ENCODE peak calls at places on chromosomes 6 and 20, in ten cellular contexts. L is tibial nerve; S is transverse colon; V is upper lobe of right lung; N is H7; I is CD8-positive, alpha-beta T cell; O is brain microvascular endothelial cell; U is testis; T is psoas muscle; J is heart right ventricle. G is an unnamed sample.

GRCh38 chr6:54301770-54302169 is 6.5 kb upstream of the TINAG start:
- DNase-seq in L (no peak), S (no peak), V (no peak), N (no peak), I (no peak), O (no peak), U (no peak), T (no peak), J (no peak), G (no peak)

GRCh38 chr20:59932616-59933295 is 681 bp downstream of the SYCP2 start:
- DNase-seq in L (no peak), S (no peak), V (peak), N (peak), I (no peak), O (no peak), U (no peak), T (peak), J (peak), G (no peak)

GRCh38 chr6:131015630-131016263 is 47.3 kb downstream of the EPB41L2 start:
- DNase-seq in L (peak), S (no peak), V (no peak), N (no peak), I (no peak), O (peak), U (peak), T (no peak), J (no peak), G (no peak)

GRCh38 chr6:110357696-110358535 is at the start of gene METTL24:
- DNase-seq in L (no peak), S (no peak), V (no peak), N (peak), I (peak), O (no peak), U (peak), T (peak), J (peak), G (no peak)

GRCh38 chr20:51460163-51460562 is 82.4 kb downstream of the NFATC2 start:
- DNase-seq in L (no peak), S (no peak), V (no peak), N (no peak), I (no peak), O (no peak), U (no peak), T (no peak), J (no peak), G (no peak)

GRCh38 chr6:120966321-120966720 is 368.0 kb downstream of the TBC1D32 start:
- DNase-seq in L (no peak), S (no peak), V (no peak), N (no peak), I (no peak), O (no peak), U (no peak), T (no peak), J (no peak), G (no peak)

GRCh38 chr6:27188206-27188884 is 59.2 kb upstream of the PRSS16 start:
- DNase-seq in L (peak), S (peak), V (peak), N (peak), I (peak), O (peak), U (peak), T (peak), J (peak), G (no peak)

GRCh38 chr6:132227937-132228336 is 173.3 kb downstream of the MOXD1 start:
- DNase-seq in L (no peak), S (no peak), V (no peak), N (no peak), I (no peak), O (peak), U (no peak), T (no peak), J (no peak), G (peak)

GRCh38 chr6:10736721-10737120 is 10.9 kb upstream of the TMEM14B start:
- DNase-seq in L (no peak), S (no peak), V (no peak), N (no peak), I (no peak), O (no peak), U (no peak), T (no peak), J (no peak), G (no peak)

GRCh38 chr20:9686866-9687265 is 152.0 kb downstream of the PAK5 start:
- DNase-seq in L (no peak), S (no peak), V (no peak), N (no peak), I (no peak), O (no peak), U (no peak), T (no peak), J (no peak), G (no peak)

GRCh38 chr20:3716195-3716834 is 3.9 kb upstream of the SIGLEC1 start:
- DNase-seq in L (no peak), S (no peak), V (peak), N (peak), I (peak), O (peak), U (peak), T (no peak), J (peak), G (no peak)

GRCh38 chr6:147297663-147298313 is 93.6 kb downstream of the STXBP5 start:
- DNase-seq in L (no peak), S (no peak), V (no peak), N (no peak), I (no peak), O (no peak), U (no peak), T (no peak), J (no peak), G (no peak)

GRCh38 chr6:161829186-161829794 is 555.4 kb upstream of the AGPAT4 start:
- DNase-seq in L (no peak), S (no peak), V (no peak), N (peak), I (no peak), O (no peak), U (no peak), T (no peak), J (no peak), G (no peak)

GRCh38 chr6:14664616-14665315 is 547.2 kb downstream of the CD83 start:
- DNase-seq in L (no peak), S (no peak), V (no peak), N (peak), I (no peak), O (no peak), U (no peak), T (no peak), J (no peak), G (no peak)

GRCh38 chr20:2103454-2104153 is 2.0 kb downstream of the STK35 start:
- DNase-seq in L (no peak), S (no peak), V (no peak), N (peak), I (no peak), O (no peak), U (no peak), T (no peak), J (no peak), G (no peak)

GRCh38 chr6:166632731-166633130 is 5.7 kb upstream of the RPS6KA2 start:
- DNase-seq in L (no peak), S (no peak), V (no peak), N (no peak), I (no peak), O (no peak), U (no peak), T (no peak), J (no peak), G (no peak)

GRCh38 chr20:10935658-10936057 is 261.9 kb upstream of the JAG1 start:
- DNase-seq in L (no peak), S (no peak), V (no peak), N (no peak), I (no peak), O (no peak), U (no peak), T (no peak), J (no peak), G (no peak)

GRCh38 chr6:152982768-152983636 is at the start of gene FBXO5:
- DNase-seq in L (peak), S (peak), V (peak), N (peak), I (peak), O (peak), U (peak), T (peak), J (peak), G (peak)

GRCh38 chr6:153729189-153729588 is 309.9 kb upstream of the OPRM1 start:
- DNase-seq in L (no peak), S (no peak), V (no peak), N (no peak), I (no peak), O (no peak), U (no peak), T (no peak), J (no peak), G (no peak)

GRCh38 chr6:27303613-27304272 is 8.3 kb downstream of the POM121L2 start:
- DNase-seq in L (no peak), S (no peak), V (no peak), N (peak), I (no peak), O (no peak), U (no peak), T (no peak), J (no peak), G (no peak)

GRCh38 chr20:11375368-11375767 is 542.3 kb upstream of the BTBD3 start:
- DNase-seq in L (no peak), S (no peak), V (no peak), N (no peak), I (no peak), O (no peak), U (no peak), T (no peak), J (no peak), G (no peak)

GRCh38 chr20:59583428-59584277 is 20.7 kb upstream of the PHACTR3 start:
- DNase-seq in L (no peak), S (peak), V (peak), N (no peak), I (no peak), O (no peak), U (peak), T (peak), J (peak), G (no peak)

GRCh38 chr20:63455568-63455859 is 16.9 kb downstream of the KCNQ2 start:
- DNase-seq in L (no peak), S (no peak), V (no peak), N (no peak), I (no peak), O (no peak), U (no peak), T (no peak), J (no peak), G (no peak)
- H3K4me3 ChIP-seq in L (no peak), S (no peak), V (no peak), N (no peak), I (no peak), O (no peak), U (no peak), T (no peak), J (no peak), G (no peak)

DNA sequence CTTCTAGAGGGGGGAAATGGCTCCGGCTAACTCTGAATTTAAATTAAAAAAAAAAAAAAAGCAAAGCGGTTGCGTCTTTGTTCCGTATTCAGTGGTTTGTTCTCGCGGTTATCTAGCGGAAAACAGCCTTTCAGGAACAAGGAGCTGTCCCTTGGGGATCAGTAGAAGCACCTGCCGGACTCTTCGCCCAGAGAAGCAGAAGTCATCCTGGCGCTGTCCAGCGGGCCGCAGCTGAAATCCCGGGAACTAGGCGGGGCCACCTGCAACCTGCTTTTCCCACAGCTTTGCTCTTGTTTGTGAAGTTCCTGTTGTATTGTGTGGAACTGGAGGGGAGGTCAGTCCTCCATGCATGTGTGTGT is 43.9 kb upstream of the GJE1 start:
- DNase-seq in L (no peak), S (no peak), V (peak), N (peak), I (no peak), O (peak), U (peak), T (no peak), J (no peak), G (peak)
- H3K4me3 ChIP-seq in L (no peak), S (no peak), V (no peak), N (no peak), I (no peak), O (no peak), U (no peak), T (no peak), J (no peak), G (no peak)

DNA sequence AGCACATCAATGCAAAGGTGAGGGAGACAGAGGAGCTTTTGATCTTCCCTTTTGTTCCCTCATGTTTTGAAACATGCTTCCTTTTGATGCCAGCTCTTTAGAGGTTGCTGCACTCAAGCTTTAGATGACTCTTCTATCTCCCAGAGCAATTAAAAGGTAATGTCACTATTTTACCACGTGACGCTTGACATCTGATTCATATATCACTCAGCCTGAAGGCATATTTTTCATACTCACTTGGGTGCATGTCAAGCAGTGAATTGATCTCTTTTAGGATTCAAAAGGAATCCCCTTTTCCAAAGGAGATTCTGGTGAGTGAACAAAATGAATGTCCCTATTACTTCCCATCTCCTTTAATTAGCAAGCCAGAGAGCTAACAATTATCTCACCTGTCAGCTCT is 1026.6 kb downstream of the KIF16B start:
- DNase-seq in L (no peak), S (no peak), V (no peak), N (no peak), I (no peak), O (no peak), U (no peak), T (no peak), J (no peak), G (no peak)
- H3K4me3 ChIP-seq in L (no peak), S (no peak), V (no peak), N (no peak), I (no peak), O (no peak), U (no peak), T (no peak), J (no peak), G (no peak)

GRCh38 chr6:42936398-42936797 is 7.1 kb downstream of the CNPY3 start:
- DNase-seq in L (no peak), S (no peak), V (no peak), N (no peak), I (no peak), O (no peak), U (no peak), T (no peak), J (no peak), G (no peak)

GRCh38 chr6:42935322-42935721 is 6.0 kb downstream of the CNPY3 start:
- DNase-seq in L (no peak), S (no peak), V (no peak), N (no peak), I (no peak), O (no peak), U (no peak), T (no peak), J (no peak), G (no peak)

GRCh38 chr6:42929928-42930360 is 664 bp downstream of the CNPY3 start:
- DNase-seq in L (peak), S (peak), V (no peak), N (no peak), I (peak), O (peak), U (no peak), T (no peak), J (no peak), G (peak)

GRCh38 chr6:42932412-42932811 is 3.1 kb downstream of the CNPY3 start:
- DNase-seq in L (no peak), S (no peak), V (no peak), N (no peak), I (no peak), O (no peak), U (no peak), T (no peak), J (no peak), G (no peak)

GRCh38 chr6:42933195-42933594 is 3.9 kb downstream of the CNPY3 start:
- DNase-seq in L (no peak), S (no peak), V (no peak), N (no peak), I (no peak), O (no peak), U (no peak), T (no peak), J (no peak), G (no peak)
- H3K4me3 ChIP-seq in L (no peak), S (no peak), V (no peak), N (no peak), I (no peak), O (no peak), U (no peak), T (no peak), J (peak), G (no peak)

GRCh38 chr6:34633256-34633655 is 63.3 kb downstream of the ILRUN start:
- DNase-seq in L (no peak), S (no peak), V (no peak), N (no peak), I (no peak), O (no peak), U (no peak), T (no peak), J (no peak), G (no peak)

GRCh38 chr6:34627296-34627695 is 69.3 kb downstream of the ILRUN start:
- DNase-seq in L (no peak), S (no peak), V (no peak), N (no peak), I (no peak), O (no peak), U (no peak), T (no peak), J (no peak), G (no peak)

GRCh38 chr6:34633785-34634184 is 62.8 kb downstream of the ILRUN start:
- DNase-seq in L (no peak), S (no peak), V (no peak), N (no peak), I (no peak), O (no peak), U (no peak), T (no peak), J (no peak), G (no peak)

GRCh38 chr6:34630040-34630439 is 66.5 kb downstream of the ILRUN start:
- DNase-seq in L (no peak), S (no peak), V (no peak), N (no peak), I (no peak), O (peak), U (no peak), T (no peak), J (no peak), G (peak)
- H3K4me3 ChIP-seq in L (no peak), S (no peak), V (no peak), N (no peak), I (no peak), O (no peak), U (no peak), T (no peak), J (no peak), G (no peak)

DNA sequence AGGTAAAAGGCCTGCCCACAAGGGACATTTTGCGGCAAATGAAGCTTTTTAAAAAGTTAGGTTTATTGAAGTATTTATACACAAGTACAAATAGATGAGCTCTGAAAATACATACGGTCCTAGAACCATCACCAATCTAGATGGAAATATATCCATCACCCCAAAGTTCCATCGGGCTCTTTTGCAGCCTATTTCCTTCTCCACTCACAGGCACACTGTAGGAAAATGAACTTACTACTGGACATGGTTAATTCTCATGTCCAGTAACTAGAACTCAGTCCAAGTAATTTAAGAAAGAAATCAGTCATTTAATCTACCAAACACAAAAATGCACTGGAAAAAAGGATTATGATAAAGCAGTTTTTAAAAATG is 6.2 kb downstream of the PCNA start:
- DNase-seq in L (no peak), S (no peak), V (no peak), N (no peak), I (no peak), O (no peak), U (no peak), T (no peak), J (no peak), G (no peak)
- H3K4me3 ChIP-seq in L (peak), S (peak), V (peak), N (peak), I (peak), O (peak), U (peak), T (peak), J (peak), G (peak)

DNA sequence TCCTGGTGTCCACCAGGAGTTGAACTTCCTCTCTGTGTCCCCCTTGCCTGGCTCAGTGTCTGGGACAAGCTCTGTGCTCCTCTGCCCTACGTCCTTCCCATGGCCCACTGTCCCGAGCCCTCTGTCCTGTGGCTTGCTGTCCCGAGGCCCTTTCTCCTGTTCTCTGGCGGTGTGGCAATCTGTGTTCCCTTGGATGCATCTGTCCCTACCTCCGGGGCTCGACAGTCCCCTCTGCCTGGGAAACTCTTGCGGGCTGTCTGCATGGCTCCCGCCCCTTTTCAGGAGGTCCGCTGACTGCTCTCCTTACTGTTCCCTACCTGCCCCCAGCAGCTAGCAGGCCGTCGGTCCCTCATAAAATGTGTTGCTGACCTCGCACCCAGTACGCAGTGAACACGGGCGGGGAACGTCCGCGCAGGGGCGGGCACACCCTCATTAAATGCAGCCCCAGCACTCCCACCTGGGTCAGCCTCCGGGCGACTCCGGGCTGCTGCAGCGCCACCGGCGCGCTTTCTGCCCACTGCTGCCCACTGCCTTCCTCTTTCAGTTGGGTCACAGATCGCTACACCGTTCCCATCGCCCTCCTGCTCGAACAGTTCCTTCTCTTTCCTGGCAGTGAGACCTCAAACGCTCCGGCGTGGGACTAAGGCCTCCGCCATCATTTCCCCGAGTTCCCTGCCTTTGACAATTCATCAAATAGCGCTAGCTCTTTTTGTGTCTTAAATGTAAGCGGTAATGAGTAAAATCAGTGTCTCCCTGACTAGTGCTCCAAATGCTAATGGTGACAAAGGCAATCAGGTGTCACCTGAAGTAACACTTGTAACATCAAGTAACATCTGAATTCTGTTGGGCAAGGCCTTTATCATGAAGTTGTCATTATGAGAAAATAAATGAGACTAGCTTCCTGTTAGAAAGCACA is 60.5 kb downstream of the RSPH3 start:
- DNase-seq in L (no peak), S (peak), V (peak), N (peak), I (no peak), O (no peak), U (no peak), T (no peak), J (no peak), G (no peak)
- H3K4me3 ChIP-seq in L (no peak), S (peak), V (peak), N (peak), I (peak), O (peak), U (peak), T (peak), J (peak), G (no peak)

GRCh38 chr6:106688177-106688951 is 59.0 kb downstream of the QRSL1 start:
- DNase-seq in L (no peak), S (no peak), V (no peak), N (no peak), I (no peak), O (no peak), U (no peak), T (no peak), J (no peak), G (no peak)
- H3K4me3 ChIP-seq in L (no peak), S (no peak), V (no peak), N (no peak), I (no peak), O (no peak), U (no peak), T (no peak), J (no peak), G (no peak)

DNA sequence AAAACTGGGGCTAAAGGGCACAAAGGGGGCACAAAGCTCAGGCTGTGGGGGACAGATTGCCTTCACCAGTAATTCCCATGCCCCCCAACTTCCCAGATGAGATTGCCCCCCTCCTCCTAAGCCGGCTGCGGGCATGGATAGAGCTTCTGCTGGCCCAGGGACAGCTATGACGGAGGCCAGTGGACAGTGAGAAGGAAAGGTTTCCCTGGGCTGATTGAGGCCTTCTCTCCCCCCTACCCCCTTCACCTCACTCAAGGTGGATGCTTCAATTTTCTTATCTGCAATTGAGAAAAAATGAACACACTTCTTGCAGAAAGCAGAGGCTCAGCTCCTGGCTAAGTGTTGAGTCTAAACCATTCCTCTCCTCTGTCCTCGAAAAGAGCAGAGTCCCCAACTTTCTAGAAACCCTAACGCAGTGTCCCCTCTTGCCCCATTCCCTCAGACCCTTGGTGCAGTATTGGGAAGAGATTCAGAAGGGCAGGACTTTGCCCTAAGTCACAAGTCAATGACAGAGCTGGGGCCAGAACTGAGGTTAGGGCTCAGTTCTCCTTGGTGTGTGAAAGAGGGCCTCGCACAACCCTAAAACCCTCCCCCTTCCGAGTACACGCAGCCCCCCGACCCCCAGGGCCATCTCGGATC is 808 bp downstream of the SDC4 start:
- DNase-seq in L (no peak), S (no peak), V (no peak), N (no peak), I (no peak), O (no peak), U (no peak), T (no peak), J (no peak), G (no peak)
- H3K4me3 ChIP-seq in L (peak), S (peak), V (peak), N (peak), I (peak), O (peak), U (peak), T (peak), J (peak), G (peak)

G was measured in AG04450.